ENCODE peak calls at places on chromosomes 4 and X, in seven cellular contexts. C, D, G, E, L, M and V are unnamed samples.

GRCh38 chr4:156298230-156298629 is 344.6 kb upstream of the CTSO start:
- DNase-seq in C (peak; percentile 85), D (peak; percentile 15), G (no peak), E (peak; percentile 34), L (peak; percentile 90), M (peak; percentile 97), V (no peak)

GRCh38 chrX:40172169-40172979 is 74.6 kb upstream of the BCOR start:
- DNase-seq in C (no peak), D (peak; percentile 75), G (no peak), E (peak; percentile 79), L (no peak), M (peak; percentile 44), V (no peak)

GRCh38 chr4:123244233-123244632 is 152.4 kb upstream of the SPRY1 start:
- DNase-seq in C (no peak), D (no peak), G (no peak), E (no peak), L (no peak), M (peak; percentile 65), V (no peak)

GRCh38 chr4:71020611-71021010 is 27.2 kb downstream of the DCK start:
- DNase-seq in C (no peak), D (no peak), G (no peak), E (no peak), L (no peak), M (peak; percentile 23), V (no peak)

GRCh38 chrX:39550795-39551361 is 546.9 kb downstream of the BCOR start:
- DNase-seq in C (no peak), D (peak; percentile 57), G (no peak), E (no peak), L (no peak), M (no peak), V (no peak)

GRCh38 chr4:55396305-55397023 is 707 bp downstream of the TMEM165 start:
- DNase-seq in C (no peak), D (peak; percentile 72), G (no peak), E (peak; percentile 76), L (no peak), M (peak; percentile 38), V (peak; percentile 85)

GRCh38 chr4:98919996-98920395 is 8.9 kb downstream of the EIF4E start:
- DNase-seq in C (peak; percentile 23), D (no peak), G (no peak), E (no peak), L (no peak), M (peak; percentile 79), V (no peak)

GRCh38 chr4:18981234-18981615 is 959.7 kb upstream of the LCORL start:
- DNase-seq in C (no peak), D (no peak), G (no peak), E (no peak), L (no peak), M (no peak), V (no peak)

GRCh38 chr4:2059726-2060577 is 825 bp downstream of the NAT8L start:
- DNase-seq in C (no peak), D (no peak), G (peak; percentile 52), E (peak; percentile 53), L (no peak), M (no peak), V (peak; percentile 19)

GRCh38 chr4:176767183-176767582 is 25.5 kb downstream of the VEGFC start:
- DNase-seq in C (no peak), D (no peak), G (no peak), E (no peak), L (no peak), M (peak; percentile 33), V (no peak)

GRCh38 chrX:46737462-46737861 is 21.5 kb downstream of the SLC9A7 start:
- DNase-seq in C (no peak), D (no peak), G (no peak), E (no peak), L (no peak), M (peak; percentile 73), V (no peak)